ENCODE peak calls at places on chromosomes 3 and 15, in seven cellular contexts. One of them, this sample, is unnamed.

GRCh38 chr15:22948056-22948455 is 32.1 kb downstream of the CYFIP1 start:
- DNase-seq in epithelial cell of esophagus: no peak
- DNase-seq in RPMI7951: no peak
- DNase-seq in endothelial cell: no peak
- DNase-seq in WERI-Rb-1: no peak
- DNase-seq in stimulated activated CD8-positive, alpha-beta memory T cell treated with anti-CD3 and anti-CD28 coated beads, Interleukin-15, amount 100 ng/mL, for 24 hours: no peak
- DNase-seq in ovary: no peak
- DNase-seq in this sample: no peak

GRCh38 chr15:52318729-52319500 is 23.3 kb upstream of the MYO5C start:
- DNase-seq in WERI-Rb-1: no peak
- DNase-seq in RPMI7951: peak
- DNase-seq in stimulated activated CD8-positive, alpha-beta memory T cell treated with anti-CD3 and anti-CD28 coated beads, Interleukin-15, amount 100 ng/mL, for 24 hours: no peak
- DNase-seq in endothelial cell: no peak
- DNase-seq in epithelial cell of esophagus: peak
- DNase-seq in ovary: no peak
- DNase-seq in this sample: no peak

GRCh38 chr3:178257491-178257890 is 278.7 kb upstream of the KCNMB2 start:
- DNase-seq in epithelial cell of esophagus: no peak
- DNase-seq in RPMI7951: no peak
- DNase-seq in stimulated activated CD8-positive, alpha-beta memory T cell treated with anti-CD3 and anti-CD28 coated beads, Interleukin-15, amount 100 ng/mL, for 24 hours: no peak
- DNase-seq in endothelial cell: no peak
- DNase-seq in ovary: no peak
- DNase-seq in WERI-Rb-1: no peak
- DNase-seq in this sample: no peak

GRCh38 chr15:47300035-47300434 is 417.3 kb upstream of the SEMA6D start:
- DNase-seq in RPMI7951: no peak
- DNase-seq in ovary: no peak
- DNase-seq in epithelial cell of esophagus: peak
- DNase-seq in WERI-Rb-1: no peak
- DNase-seq in stimulated activated CD8-positive, alpha-beta memory T cell treated with anti-CD3 and anti-CD28 coated beads, Interleukin-15, amount 100 ng/mL, for 24 hours: no peak
- DNase-seq in endothelial cell: no peak
- DNase-seq in this sample: peak

GRCh38 chr3:46829699-46830208 is 33.5 kb downstream of the MYL3 start:
- DNase-seq in stimulated activated CD8-positive, alpha-beta memory T cell treated with anti-CD3 and anti-CD28 coated beads, Interleukin-15, amount 100 ng/mL, for 24 hours: no peak
- DNase-seq in ovary: no peak
- DNase-seq in WERI-Rb-1: no peak
- DNase-seq in epithelial cell of esophagus: no peak
- DNase-seq in RPMI7951: no peak
- DNase-seq in endothelial cell: no peak
- DNase-seq in this sample: no peak

GRCh38 chr3:147299656-147300055 is 106.7 kb downstream of the ZIC4 start:
- DNase-seq in stimulated activated CD8-positive, alpha-beta memory T cell treated with anti-CD3 and anti-CD28 coated beads, Interleukin-15, amount 100 ng/mL, for 24 hours: no peak
- DNase-seq in endothelial cell: no peak
- DNase-seq in epithelial cell of esophagus: no peak
- DNase-seq in ovary: no peak
- DNase-seq in RPMI7951: no peak
- DNase-seq in WERI-Rb-1: no peak
- DNase-seq in this sample: no peak

GRCh38 chr3:110881069-110881468 is 190.5 kb upstream of the NECTIN3 start:
- DNase-seq in stimulated activated CD8-positive, alpha-beta memory T cell treated with anti-CD3 and anti-CD28 coated beads, Interleukin-15, amount 100 ng/mL, for 24 hours: no peak
- DNase-seq in endothelial cell: no peak
- DNase-seq in WERI-Rb-1: peak
- DNase-seq in ovary: peak
- DNase-seq in epithelial cell of esophagus: peak
- DNase-seq in RPMI7951: peak
- DNase-seq in this sample: peak

GRCh38 chr15:66799242-66799641 is 97.2 kb downstream of the SMAD6 start:
- DNase-seq in WERI-Rb-1: no peak
- DNase-seq in epithelial cell of esophagus: no peak
- DNase-seq in ovary: no peak
- DNase-seq in stimulated activated CD8-positive, alpha-beta memory T cell treated with anti-CD3 and anti-CD28 coated beads, Interleukin-15, amount 100 ng/mL, for 24 hours: no peak
- DNase-seq in endothelial cell: no peak
- DNase-seq in RPMI7951: no peak
- DNase-seq in this sample: no peak

GRCh38 chr3:46706771-46707582 is 5.8 kb downstream of the TMIE start:
- DNase-seq in WERI-Rb-1: no peak
- DNase-seq in ovary: peak
- DNase-seq in epithelial cell of esophagus: peak
- DNase-seq in endothelial cell: no peak
- DNase-seq in RPMI7951: no peak
- DNase-seq in stimulated activated CD8-positive, alpha-beta memory T cell treated with anti-CD3 and anti-CD28 coated beads, Interleukin-15, amount 100 ng/mL, for 24 hours: no peak
- DNase-seq in this sample: no peak

GRCh38 chr3:63993653-63994079 is 29.6 kb downstream of the PSMD6 start:
- DNase-seq in endothelial cell: peak
- DNase-seq in WERI-Rb-1: peak
- DNase-seq in stimulated activated CD8-positive, alpha-beta memory T cell treated with anti-CD3 and anti-CD28 coated beads, Interleukin-15, amount 100 ng/mL, for 24 hours: no peak
- DNase-seq in ovary: peak
- DNase-seq in RPMI7951: peak
- DNase-seq in epithelial cell of esophagus: peak
- DNase-seq in this sample: peak

GRCh38 chr15:40379853-40380252 is 2.7 kb upstream of the KNSTRN start:
- DNase-seq in ovary: no peak
- DNase-seq in WERI-Rb-1: no peak
- DNase-seq in stimulated activated CD8-positive, alpha-beta memory T cell treated with anti-CD3 and anti-CD28 coated beads, Interleukin-15, amount 100 ng/mL, for 24 hours: no peak
- DNase-seq in RPMI7951: peak
- DNase-seq in epithelial cell of esophagus: peak
- DNase-seq in endothelial cell: no peak
- DNase-seq in this sample: peak

GRCh38 chr3:16485024-16485992 is 28.2 kb downstream of the RFTN1 start:
- DNase-seq in WERI-Rb-1: no peak
- DNase-seq in RPMI7951: no peak
- DNase-seq in endothelial cell: no peak
- DNase-seq in stimulated activated CD8-positive, alpha-beta memory T cell treated with anti-CD3 and anti-CD28 coated beads, Interleukin-15, amount 100 ng/mL, for 24 hours: no peak
- DNase-seq in epithelial cell of esophagus: no peak
- DNase-seq in ovary: no peak
- DNase-seq in this sample: no peak

GRCh38 chr3:52222319-52223221 is 2.9 kb downstream of the TLR9 start:
- DNase-seq in RPMI7951: no peak
- DNase-seq in epithelial cell of esophagus: no peak
- DNase-seq in WERI-Rb-1: no peak
- DNase-seq in stimulated activated CD8-positive, alpha-beta memory T cell treated with anti-CD3 and anti-CD28 coated beads, Interleukin-15, amount 100 ng/mL, for 24 hours: no peak
- DNase-seq in endothelial cell: no peak
- DNase-seq in ovary: peak
- DNase-seq in this sample: no peak

GRCh38 chr15:63503739-63504246 is 600 bp upstream of the USP3 start:
- DNase-seq in RPMI7951: peak
- DNase-seq in endothelial cell: peak
- DNase-seq in ovary: peak
- DNase-seq in stimulated activated CD8-positive, alpha-beta memory T cell treated with anti-CD3 and anti-CD28 coated beads, Interleukin-15, amount 100 ng/mL, for 24 hours: peak
- DNase-seq in WERI-Rb-1: peak
- DNase-seq in epithelial cell of esophagus: peak
- DNase-seq in this sample: peak

GRCh38 chr3:1235526-1236120 is 142.8 kb downstream of the CNTN6 start:
- DNase-seq in ovary: no peak
- DNase-seq in epithelial cell of esophagus: no peak
- DNase-seq in WERI-Rb-1: peak
- DNase-seq in RPMI7951: no peak
- DNase-seq in endothelial cell: no peak
- DNase-seq in stimulated activated CD8-positive, alpha-beta memory T cell treated with anti-CD3 and anti-CD28 coated beads, Interleukin-15, amount 100 ng/mL, for 24 hours: no peak
- DNase-seq in this sample: no peak

GRCh38 chr15:66907826-66908502 is 157.4 kb upstream of the SMAD3 start:
- DNase-seq in stimulated activated CD8-positive, alpha-beta memory T cell treated with anti-CD3 and anti-CD28 coated beads, Interleukin-15, amount 100 ng/mL, for 24 hours: no peak
- DNase-seq in ovary: no peak
- DNase-seq in WERI-Rb-1: no peak
- DNase-seq in endothelial cell: no peak
- DNase-seq in RPMI7951: no peak
- DNase-seq in epithelial cell of esophagus: no peak
- DNase-seq in this sample: no peak

GRCh38 chr3:71589132-71589531 is 5.6 kb upstream of the FOXP1 start:
- DNase-seq in ovary: no peak
- DNase-seq in stimulated activated CD8-positive, alpha-beta memory T cell treated with anti-CD3 and anti-CD28 coated beads, Interleukin-15, amount 100 ng/mL, for 24 hours: no peak
- DNase-seq in RPMI7951: no peak
- DNase-seq in endothelial cell: no peak
- DNase-seq in epithelial cell of esophagus: no peak
- DNase-seq in WERI-Rb-1: no peak
- DNase-seq in this sample: no peak

This sample was measured in foreskin keratinocyte.